ENCODE peak calls at places on chromosomes 12 and 14, in ten cellular contexts. T is cardiac muscle cell; W is RPMI8226; S is SW480; U is neural crest cell; Q is activated CD4-positive, alpha-beta T cell treated with anti-CD3 and anti-CD28 coated beads, Interleukin-2, amount 50 U/mL, for 48 hours; G is naive thymus-derived CD4-positive, alpha-beta T cell; M is NCI-H2107; L is HepG2; D is RWPE1. K is an unnamed sample.

GRCh38 chr12:65597527-65597926 is 226.8 kb upstream of the HMGA2 start:
- DNase-seq in T (peak), W (peak), S (no peak), U (no peak), Q (no peak), G (no peak), M (no peak), L (no peak), D (no peak), K (peak)

GRCh38 chr12:57934804-57935203 is 6.6 kb upstream of the ATP23 start:
- DNase-seq in T (no peak), W (no peak), S (no peak), U (no peak), Q (no peak), G (no peak), M (no peak), L (no peak), D (no peak), K (no peak)

GRCh38 chr14:94213021-94213420 is 38.9 kb downstream of the PPP4R4 start:
- DNase-seq in T (peak), W (no peak), S (no peak), U (no peak), Q (no peak), G (no peak), M (no peak), L (no peak), D (peak), K (peak)

GRCh38 chr14:103576371-103577024 is 13.7 kb downstream of the COA8 start:
- DNase-seq in T (peak), W (no peak), S (peak), U (peak), Q (no peak), G (no peak), M (no peak), L (no peak), D (peak), K (peak)

GRCh38 chr12:5612556-5613421 is 180.9 kb downstream of the NTF3 start:
- DNase-seq in T (no peak), W (no peak), S (no peak), U (no peak), Q (no peak), G (no peak), M (no peak), L (no peak), D (no peak), K (no peak)

GRCh38 chr12:14612895-14613294 is 45.2 kb upstream of the PLBD1 start:
- DNase-seq in T (no peak), W (no peak), S (no peak), U (no peak), Q (no peak), G (no peak), M (no peak), L (no peak), D (no peak), K (no peak)

GRCh38 chr12:6810758-6811157 is 10.9 kb upstream of the GPR162 start:
- DNase-seq in T (no peak), W (no peak), S (no peak), U (no peak), Q (no peak), G (no peak), M (no peak), L (no peak), D (no peak), K (no peak)

GRCh38 chr14:75748340-75748739 is 87.3 kb downstream of the TTLL5 start:
- DNase-seq in T (peak), W (no peak), S (no peak), U (no peak), Q (no peak), G (no peak), M (no peak), L (no peak), D (no peak), K (no peak)

GRCh38 chr12:53427905-53428594 is 4.4 kb downstream of the AMHR2 start:
- DNase-seq in T (peak), W (no peak), S (peak), U (no peak), Q (peak), G (no peak), M (no peak), L (no peak), D (peak), K (peak)

GRCh38 chr12:12717586-12718381 is 616 bp downstream of the CDKN1B start:
- DNase-seq in T (peak), W (peak), S (peak), U (no peak), Q (peak), G (peak), M (no peak), L (no peak), D (no peak), K (no peak)

GRCh38 chr14:89445252-89445973 is 28.4 kb upstream of the FOXN3 start:
- DNase-seq in T (no peak), W (no peak), S (no peak), U (no peak), Q (peak), G (no peak), M (no peak), L (no peak), D (no peak), K (peak)

GRCh38 chr14:95765016-95765415 is 51.1 kb upstream of the TCL1A start:
- DNase-seq in T (no peak), W (no peak), S (no peak), U (no peak), Q (no peak), G (no peak), M (no peak), L (no peak), D (no peak), K (no peak)

GRCh38 chr14:81435578-81436295 is 35.6 kb upstream of the STON2 start:
- DNase-seq in T (peak), W (peak), S (peak), U (peak), Q (peak), G (peak), M (peak), L (peak), D (peak), K (peak)

GRCh38 chr14:106396999-106397398 is 870.6 kb downstream of the TMEM121 start:
- DNase-seq in T (no peak), W (no peak), S (no peak), U (no peak), Q (no peak), G (no peak), M (peak), L (no peak), D (no peak), K (no peak)

GRCh38 chr14:102872020-102872419 is 50.4 kb upstream of the AMN start:
- DNase-seq in T (no peak), W (no peak), S (no peak), U (no peak), Q (no peak), G (no peak), M (no peak), L (no peak), D (no peak), K (no peak)

GRCh38 chr14:54856152-54856551 is 46.5 kb downstream of the GCH1 start:
- DNase-seq in T (no peak), W (no peak), S (no peak), U (no peak), Q (no peak), G (no peak), M (no peak), L (no peak), D (no peak), K (no peak)

GRCh38 chr12:131773582-131774221 is 54.5 kb upstream of the MMP17 start:
- DNase-seq in T (no peak), W (peak), S (no peak), U (no peak), Q (no peak), G (peak), M (no peak), L (no peak), D (no peak), K (no peak)

GRCh38 chr14:103501041-103501870 is 21.4 kb downstream of the CKB start:
- DNase-seq in T (no peak), W (no peak), S (no peak), U (no peak), Q (no peak), G (no peak), M (no peak), L (no peak), D (no peak), K (no peak)

GRCh38 chr12:3683670-3684069 is 69.2 kb downstream of the CRACR2A start:
- DNase-seq in T (peak), W (no peak), S (no peak), U (no peak), Q (no peak), G (no peak), M (no peak), L (no peak), D (no peak), K (peak)

GRCh38 chr12:50059440-50060119 is 2.2 kb downstream of the ASIC1 start:
- DNase-seq in T (no peak), W (no peak), S (no peak), U (no peak), Q (peak), G (no peak), M (no peak), L (no peak), D (no peak), K (peak)

GRCh38 chr14:105576525-105577088 is 50.2 kb downstream of the TMEM121 start:
- DNase-seq in T (no peak), W (no peak), S (no peak), U (no peak), Q (no peak), G (no peak), M (no peak), L (no peak), D (no peak), K (no peak)

GRCh38 chr14:59358105-59358504 is 107.1 kb downstream of the GPR135 start:
- DNase-seq in T (peak), W (peak), S (peak), U (no peak), Q (no peak), G (no peak), M (no peak), L (peak), D (peak), K (peak)

GRCh38 chr12:114403690-114404450 is 2.1 kb downstream of the TBX5 start:
- DNase-seq in T (peak), W (no peak), S (no peak), U (no peak), Q (no peak), G (no peak), M (no peak), L (no peak), D (no peak), K (peak)

GRCh38 chr14:91298576-91298975 is 54.1 kb upstream of the GPR68 start:
- DNase-seq in T (no peak), W (no peak), S (no peak), U (no peak), Q (no peak), G (no peak), M (no peak), L (no peak), D (no peak), K (no peak)

GRCh38 chr14:64549805-64550538 is at the start of gene PPP1R36:
- DNase-seq in T (no peak), W (peak), S (peak), U (no peak), Q (peak), G (peak), M (peak), L (no peak), D (no peak), K (peak)